ENCODE peak calls at places on chromosomes 3 and 15, in five cellular contexts. S, F, I, V and B are unnamed samples.

GRCh38 chr3:134339331-134339730 is 34.9 kb downstream of the AMOTL2 start:
- DNase-seq in S (no peak), F (no peak), I (no peak), V (no peak), B (no peak)

GRCh38 chr3:175129126-175129525 is 270.0 kb downstream of the NAALADL2 start:
- DNase-seq in S (no peak), F (no peak), I (no peak), V (no peak), B (peak)

GRCh38 chr3:107989651-107990050 is 101.2 kb downstream of the CD47 start:
- DNase-seq in S (no peak), F (peak), I (no peak), V (no peak), B (no peak)

GRCh38 chr3:35946121-35946856 is 307.0 kb downstream of the ARPP21 start:
- DNase-seq in S (no peak), F (no peak), I (no peak), V (no peak), B (peak)

GRCh38 chr3:144774897-144775296 is 803.3 kb downstream of the DIPK2A start:
- DNase-seq in S (no peak), F (no peak), I (no peak), V (no peak), B (no peak)

GRCh38 chr3:110378481-110378880 is 693.1 kb upstream of the NECTIN3 start:
- DNase-seq in S (no peak), F (no peak), I (no peak), V (no peak), B (peak)

GRCh38 chr15:72319360-72319984 is 485 bp downstream of the CELF6 start:
- DNase-seq in S (peak), F (no peak), I (no peak), V (no peak), B (peak)

GRCh38 chr3:8767667-8768363 is 1.6 kb downstream of the OXTR start:
- DNase-seq in S (no peak), F (peak), I (no peak), V (no peak), B (no peak)

GRCh38 chr15:80777836-80778620 is 1.1 kb upstream of the CEMIP start:
- DNase-seq in S (no peak), F (no peak), I (no peak), V (no peak), B (no peak)

GRCh38 chr15:33985287-33985686 is 17.0 kb downstream of the CHRM5 start:
- DNase-seq in S (no peak), F (no peak), I (no peak), V (no peak), B (peak)

GRCh38 chr3:154152741-154153140 is 31.6 kb downstream of the ARHGEF26 start:
- DNase-seq in S (no peak), F (no peak), I (no peak), V (no peak), B (peak)

GRCh38 chr3:125107861-125108567 is 52.2 kb upstream of the HEG1 start:
- DNase-seq in S (no peak), F (no peak), I (no peak), V (peak), B (peak)

GRCh38 chr15:67070150-67070549 is 4.7 kb downstream of the SMAD3 start:
- DNase-seq in S (no peak), F (no peak), I (no peak), V (no peak), B (peak)

GRCh38 chr3:8964436-8965370 is 1.4 kb upstream of the RAD18 start:
- DNase-seq in S (peak), F (no peak), I (no peak), V (no peak), B (peak)

GRCh38 chr3:36837089-36837488 is 72.7 kb upstream of the DCLK3 start:
- DNase-seq in S (no peak), F (no peak), I (no peak), V (no peak), B (no peak)

GRCh38 chr15:68894208-68894607 is 36.1 kb upstream of the SPESP1 start:
- DNase-seq in S (no peak), F (no peak), I (no peak), V (no peak), B (no peak)

GRCh38 chr3:49793486-49794085 is 6.1 kb downstream of the CDHR4 start:
- DNase-seq in S (no peak), F (peak), I (no peak), V (no peak), B (no peak)

GRCh38 chr15:66253296-66253642 is 281 bp downstream of the MEGF11 start:
- DNase-seq in S (no peak), F (no peak), I (no peak), V (no peak), B (no peak)

GRCh38 chr3:44962606-44963393 is 13.2 kb downstream of the ZDHHC3 start:
- DNase-seq in S (no peak), F (no peak), I (no peak), V (no peak), B (peak)

GRCh38 chr15:29925227-29926082 is 103.2 kb upstream of the TJP1 start:
- DNase-seq in S (peak), F (peak), I (peak), V (no peak), B (peak)

GRCh38 chr3:11200679-11200952 is 46.3 kb downstream of the HRH1 start:
- DNase-seq in S (no peak), F (no peak), I (no peak), V (no peak), B (peak)

GRCh38 chr3:11910971-11911531 is 64.4 kb upstream of the TAMM41 start:
- DNase-seq in S (no peak), F (peak), I (no peak), V (no peak), B (no peak)

GRCh38 chr3:30302027-30302426 is 304.4 kb upstream of the TGFBR2 start:
- DNase-seq in S (no peak), F (no peak), I (no peak), V (no peak), B (peak)

GRCh38 chr3:139202226-139202958 is 141.4 kb upstream of the MRPS22 start:
- DNase-seq in S (no peak), F (peak), I (peak), V (no peak), B (no peak)

GRCh38 chr15:96053039-96054021 is 277.2 kb upstream of the NR2F2 start:
- DNase-seq in S (no peak), F (peak), I (peak), V (no peak), B (no peak)

GRCh38 chr3:127168271-127168670 is 24.7 kb upstream of the PRR23E start:
- DNase-seq in S (no peak), F (no peak), I (no peak), V (no peak), B (no peak)

GRCh38 chr3:59052803-59053411 is 3.1 kb upstream of the CFAP20DC start:
- DNase-seq in S (no peak), F (peak), I (no peak), V (no peak), B (peak)

GRCh38 chr3:41209646-41210045 is 10.3 kb downstream of the CTNNB1 start:
- DNase-seq in S (no peak), F (no peak), I (no peak), V (no peak), B (no peak)

GRCh38 chr3:23079976-23080375 is 123.2 kb upstream of the UBE2E2 start:
- DNase-seq in S (peak), F (no peak), I (no peak), V (no peak), B (no peak)

GRCh38 chr3:51384145-51384729 is 854 bp upstream of the MANF start:
- DNase-seq in S (no peak), F (peak), I (no peak), V (no peak), B (no peak)

GRCh38 chr15:64930778-64931240 is 19.1 kb downstream of the ANKDD1A start:
- DNase-seq in S (no peak), F (no peak), I (no peak), V (peak), B (peak)

GRCh38 chr3:134775831-134776230 is 19.2 kb upstream of the EPHB1 start:
- DNase-seq in S (no peak), F (no peak), I (no peak), V (no peak), B (no peak)

DNA sequence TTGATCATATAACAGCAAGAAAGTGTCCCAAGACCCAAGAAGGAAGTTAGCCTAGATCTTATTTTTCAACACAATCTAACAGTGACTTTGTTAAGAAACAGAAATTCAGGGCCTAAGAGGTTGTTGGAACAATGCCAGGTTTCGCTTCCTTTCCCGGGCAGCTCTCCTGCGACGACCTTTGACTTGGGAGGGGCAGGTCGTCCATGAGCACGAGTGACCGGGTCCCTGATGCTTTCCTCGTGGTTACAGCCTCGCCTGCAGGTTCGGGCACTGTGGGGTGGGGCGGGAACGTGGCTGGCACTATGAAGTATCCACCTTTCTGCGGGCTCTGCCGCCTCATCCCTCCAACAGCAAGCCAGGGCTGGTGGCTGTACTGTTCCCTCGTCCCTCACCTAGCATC is 90.1 kb upstream of the RGMA start:
- DNase-seq in S (no peak), F (peak), I (peak), V (peak), B (no peak)
- TF ChIP-seq USF2 in S (no peak), F (no peak), I (no peak), V (no peak), B (no peak)

DNA sequence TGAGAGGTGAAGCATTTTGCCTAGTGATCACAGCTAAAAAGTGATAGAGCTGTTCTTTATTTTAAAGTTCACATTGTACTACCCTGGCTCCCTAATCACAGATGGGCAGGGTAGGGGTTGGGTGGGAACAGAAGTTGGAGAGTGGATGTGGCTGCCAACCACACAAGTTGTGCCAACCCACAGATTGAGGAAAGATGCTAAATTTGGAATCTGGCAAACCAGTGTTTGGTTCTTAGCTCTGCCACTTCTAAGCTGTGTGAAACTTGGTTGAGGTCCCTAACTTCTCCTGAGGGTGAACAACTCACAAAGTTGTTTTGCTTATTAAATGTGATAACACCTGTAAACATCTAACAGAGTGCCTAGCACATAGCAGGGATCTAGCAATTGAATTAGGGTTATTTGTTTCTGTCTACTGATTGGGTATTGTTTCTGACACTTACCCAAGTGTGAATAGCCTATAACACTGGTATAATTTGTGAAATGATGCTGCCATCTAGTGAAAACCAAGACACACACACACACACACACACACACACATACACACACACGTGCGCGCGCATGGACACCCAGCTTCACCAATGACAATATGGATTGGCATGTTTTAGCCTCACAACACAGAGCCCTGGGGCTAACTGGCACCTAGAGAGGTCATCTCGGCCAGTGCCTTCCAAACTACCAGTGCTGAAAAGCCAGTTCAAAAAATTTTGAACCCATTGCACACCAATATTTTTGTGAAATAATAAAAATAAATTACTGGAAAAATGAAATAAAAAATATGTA is 25.3 kb downstream of the ADGRG7 start:
- DNase-seq in S (no peak), F (no peak), I (no peak), V (peak), B (peak)
- TF ChIP-seq RCOR1 in S (no peak), F (no peak), I (no peak), V (no peak), B (no peak)

GRCh38 chr3:64617610-64618009 is 70.2 kb downstream of the ADAMTS9 start:
- DNase-seq in S (no peak), F (no peak), I (no peak), V (no peak), B (no peak)

GRCh38 chr3:64612916-64613526 is 74.8 kb downstream of the ADAMTS9 start:
- DNase-seq in S (no peak), F (peak), I (no peak), V (no peak), B (no peak)

GRCh38 chr3:64616953-64617352 is 70.8 kb downstream of the ADAMTS9 start:
- DNase-seq in S (no peak), F (no peak), I (no peak), V (no peak), B (no peak)

DNA sequence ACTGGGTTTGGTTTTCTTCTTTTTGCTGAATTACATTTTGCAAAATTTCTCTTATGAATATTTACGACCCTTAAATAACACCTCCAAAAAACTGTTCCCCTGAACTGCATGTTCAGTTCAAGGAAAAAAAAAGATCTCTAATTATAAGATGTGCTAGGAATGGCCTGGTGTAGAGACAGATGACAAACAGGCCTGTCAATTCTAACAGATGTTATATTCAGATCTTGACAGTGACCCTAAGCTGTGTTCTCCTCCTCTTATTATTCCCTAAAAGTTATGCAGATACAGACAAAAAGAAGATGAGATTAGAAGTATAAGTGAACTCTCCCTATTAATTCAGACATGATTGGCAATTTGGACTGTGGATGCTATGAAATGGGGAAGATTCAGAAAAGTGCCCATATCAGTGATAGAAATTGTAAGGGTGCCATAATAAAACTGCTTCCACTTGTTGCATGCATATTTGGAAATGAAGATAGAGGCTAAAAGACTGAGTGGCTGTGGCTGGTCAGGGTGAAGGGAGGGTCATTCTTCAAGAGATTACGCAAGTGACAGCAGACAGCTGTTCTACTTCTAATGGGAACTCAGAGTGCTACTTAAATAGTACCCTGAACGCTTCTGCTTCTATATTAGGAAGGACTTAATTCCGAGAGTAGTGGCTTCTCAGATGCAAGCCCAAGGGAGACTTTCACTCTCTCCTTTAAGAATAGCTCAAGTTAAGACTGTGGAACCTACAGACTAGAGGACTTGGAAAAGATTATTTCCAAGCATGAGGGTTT is 75.5 kb downstream of the ADAMTS9 start:
- DNase-seq in S (no peak), F (peak), I (no peak), V (no peak), B (peak)
- TF ChIP-seq USF2 in S (no peak), F (no peak), I (no peak), V (no peak), B (no peak)

GRCh38 chr15:49558924-49559323 is 61.7 kb downstream of the FAM227B start:
- DNase-seq in S (no peak), F (no peak), I (no peak), V (no peak), B (peak)
- TF ChIP-seq RCOR1 in S (no peak), F (no peak), I (no peak), V (no peak), B (no peak)

DNA sequence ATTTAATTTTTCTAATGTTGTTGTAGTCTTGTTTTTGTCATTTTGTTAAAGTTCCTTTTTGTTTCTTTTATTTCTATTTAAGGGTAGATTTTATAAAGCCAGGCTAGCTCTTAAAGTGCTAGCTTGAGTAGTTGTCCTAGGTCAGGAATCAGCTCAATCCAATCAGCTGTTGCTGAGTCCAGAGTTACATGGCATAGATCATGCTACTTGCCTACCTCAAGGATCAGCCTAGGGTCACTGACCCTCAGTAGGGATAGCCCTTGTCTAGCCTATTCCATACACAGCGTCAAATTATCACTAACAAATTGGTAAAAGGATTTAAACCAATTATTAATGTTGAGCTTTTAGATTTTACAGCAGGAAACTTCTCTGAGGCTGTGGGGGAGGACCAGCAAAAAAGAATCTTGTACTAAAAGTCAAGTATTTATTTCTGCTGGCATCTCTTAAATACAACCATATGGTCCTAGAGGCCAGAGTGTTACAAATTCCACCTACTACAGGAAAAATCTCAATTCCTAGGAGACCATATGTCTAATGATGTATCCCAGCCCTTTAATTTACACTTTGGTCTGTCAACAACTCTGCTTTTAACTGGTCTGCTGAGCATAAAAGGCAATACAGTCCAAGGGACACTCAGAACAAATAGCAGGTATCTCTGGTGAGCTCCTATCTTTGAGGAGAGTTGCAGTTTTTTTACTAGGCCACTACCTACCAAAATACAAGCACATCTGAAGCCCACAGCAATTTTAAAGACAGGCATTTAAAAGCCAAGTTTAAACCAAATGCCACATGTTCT is 138.2 kb upstream of the PTPRG start:
- DNase-seq in S (no peak), F (no peak), I (no peak), V (no peak), B (no peak)
- TF ChIP-seq USF2 in S (no peak), F (no peak), I (no peak), V (no peak), B (no peak)

GRCh38 chr15:85354432-85354831 is 26.0 kb upstream of the AKAP13 start:
- DNase-seq in S (no peak), F (no peak), I (no peak), V (no peak), B (peak)
- TF ChIP-seq RCOR1 in S (no peak), F (no peak), I (no peak), V (no peak), B (no peak)

GRCh38 chr15:25738171-25738792 is 124.8 kb downstream of the ATP10A start:
- DNase-seq in S (no peak), F (no peak), I (no peak), V (no peak), B (peak)

GRCh38 chr15:25740438-25741252 is 122.5 kb downstream of the ATP10A start:
- DNase-seq in S (no peak), F (no peak), I (no peak), V (no peak), B (no peak)

GRCh38 chr15:25741253-25741575 is 121.9 kb downstream of the ATP10A start:
- DNase-seq in S (no peak), F (no peak), I (no peak), V (no peak), B (no peak)

GRCh38 chr15:25742008-25742407 is 121.1 kb downstream of the ATP10A start:
- DNase-seq in S (no peak), F (no peak), I (no peak), V (no peak), B (no peak)

GRCh38 chr15:25739687-25740121 is 123.4 kb downstream of the ATP10A start:
- DNase-seq in S (peak), F (peak), I (no peak), V (peak), B (peak)
- TF ChIP-seq USF2 in S (no peak), F (no peak), I (no peak), V (no peak), B (no peak)